ENCODE peak calls at places on chromosomes 7 and 10, in nine cellular contexts. X, V, F, S, U, B, L, Z and K are unnamed samples. For H3K4me1 and H3K9me3, the result is how much of the 10 kb centered on the place peaks cover.

GRCh38 chr7:139915301-139915863 is 86.3 kb downstream of the TBXAS1 start:
- DNase-seq in B (peak), X (no peak), L (peak), V (no peak), F (no peak), S (peak), U (no peak), Z (peak), K (no peak)

GRCh38 chr7:84070770-84071169 is 123.8 kb downstream of the SEMA3A start:
- DNase-seq in S (peak), X (no peak), L (no peak), U (no peak), V (peak), F (no peak), Z (no peak), B (no peak), K (no peak)

GRCh38 chr7:112238852-112239610 is 32.5 kb downstream of the ZNF277 start:
- DNase-seq in B (peak), L (peak), X (no peak), S (peak), U (no peak), V (peak), Z (no peak), F (no peak), K (no peak)

GRCh38 chr7:77743518-77743917 is 47.3 kb downstream of the RSBN1L start:
- DNase-seq in U (no peak), L (no peak), S (no peak), F (no peak), V (no peak), Z (no peak), X (no peak), B (no peak), K (no peak)

GRCh38 chr7:11319491-11320274 is 346.0 kb downstream of the PHF14 start:
- DNase-seq in B (peak), F (no peak), L (peak), X (no peak), Z (no peak), S (peak), U (no peak), V (no peak), K (no peak)

GRCh38 chr10:72243822-72244437 is 27.9 kb upstream of the ASCC1 start:
- DNase-seq in Z (no peak), X (peak), L (peak), F (no peak), S (peak), B (peak), V (no peak), U (no peak), K (peak)

GRCh38 chr7:49638166-49638565 is 135.3 kb upstream of the VWC2 start:
- DNase-seq in L (no peak), X (no peak), S (no peak), Z (no peak), V (no peak), F (no peak), B (no peak), U (no peak), K (no peak)

GRCh38 chr7:100867040-100867795 is at the start of gene TRIP6:
- DNase-seq in F (peak), B (peak), Z (peak), X (peak), S (peak), U (peak), V (no peak), L (peak), K (peak)

GRCh38 chr7:75621124-75621523 is 117.6 kb downstream of the HIP1 start:
- DNase-seq in X (no peak), U (no peak), B (no peak), Z (no peak), L (no peak), V (no peak), S (no peak), F (no peak), K (peak)

GRCh38 chr7:1987084-1987535 is 245.6 kb downstream of the MAD1L1 start:
- DNase-seq in V (no peak), B (no peak), L (no peak), Z (no peak), X (peak), U (no peak), S (no peak), F (no peak), K (no peak)

GRCh38 chr7:44615149-44615611 is 8.8 kb downstream of the OGDH start:
- DNase-seq in Z (no peak), B (peak), X (peak), S (no peak), L (peak), F (no peak), U (no peak), V (peak), K (peak)

GRCh38 chr10:120098242-120098930 is 205.9 kb downstream of the SEC23IP start:
- DNase-seq in V (no peak), S (no peak), U (no peak), B (no peak), Z (no peak), X (no peak), F (no peak), L (no peak), K (no peak)

GRCh38 chr10:120108941-120109340 is 216.4 kb downstream of the SEC23IP start:
- DNase-seq in U (peak), Z (no peak), B (no peak), L (no peak), X (no peak), S (no peak), F (no peak), V (no peak), K (no peak)

DNA sequence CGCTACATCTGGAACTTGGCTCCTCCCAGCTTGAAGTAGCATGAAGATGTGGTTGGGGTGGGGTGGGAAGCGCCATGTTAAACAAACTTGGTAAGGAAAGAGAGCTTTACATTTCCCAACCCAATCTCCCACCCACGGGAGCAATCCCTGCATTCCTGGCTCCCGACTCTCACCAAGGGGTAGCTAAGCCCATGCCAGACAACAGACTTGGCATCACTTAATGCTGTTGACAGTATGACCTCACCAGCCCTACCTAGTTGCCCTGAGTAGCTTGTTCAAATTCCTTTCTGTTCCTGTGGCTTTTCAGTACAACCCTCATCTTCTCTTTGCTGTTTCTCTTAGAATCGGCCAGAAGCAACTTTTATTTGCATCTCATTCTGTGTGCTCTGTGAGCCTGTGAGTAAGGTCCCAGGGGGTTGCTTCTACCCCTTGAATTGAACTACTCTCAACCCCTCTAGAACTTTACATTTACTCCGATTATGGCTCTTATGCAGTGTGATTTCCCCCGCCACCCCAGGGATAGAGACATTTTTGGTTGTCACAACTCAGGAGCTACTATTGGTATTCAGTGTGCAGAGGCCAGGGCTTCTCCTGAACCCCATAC is 211.5 kb downstream of the SEC23IP start:
- DNase-seq in U (no peak), V (no peak), X (no peak), F (no peak), L (no peak), S (peak), B (no peak), Z (no peak), K (no peak)
- H3K4me1 ChIP-seq in U (under half), V (under half), X (under half), F (under half), L (under half), S (under half), B (under half), Z (under half), K (under half)

DNA sequence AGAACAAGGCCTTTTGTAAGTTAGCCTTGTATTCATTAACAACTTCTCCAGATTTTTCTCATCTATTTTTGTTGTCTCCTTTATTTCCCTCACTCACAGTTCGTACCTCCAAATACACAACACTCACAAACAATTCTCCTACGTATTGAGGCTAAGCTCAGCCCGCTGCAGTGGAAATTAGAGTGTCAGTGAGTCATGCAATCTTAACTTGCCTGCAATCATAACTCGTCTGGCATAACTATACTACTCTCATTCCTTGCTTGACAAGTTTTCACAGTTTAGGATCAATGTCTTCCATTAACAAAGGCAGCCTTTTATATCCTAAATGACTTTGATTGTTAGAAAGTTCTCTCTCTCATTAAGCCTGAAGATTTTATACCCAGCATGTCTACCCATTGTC is 23.8 kb downstream of the TMEM196 start:
- DNase-seq in F (no peak), S (peak), V (no peak), L (peak), U (no peak), X (no peak), Z (no peak), B (peak), K (no peak)
- H3K9me3 ChIP-seq in F (under half), S (under half), V (under half), L (under half), U (under half), X (under half), Z (under half), B (under half), K (under half)

GRCh38 chr7:70634610-70635068 is 497.3 kb upstream of the GALNT17 start:
- DNase-seq in U (no peak), S (no peak), F (no peak), X (no peak), B (peak), Z (no peak), L (peak), V (no peak), K (no peak)

GRCh38 chr7:70630647-70631457 is 501.1 kb upstream of the GALNT17 start:
- DNase-seq in F (no peak), V (no peak), Z (peak), S (no peak), X (no peak), L (peak), U (peak), B (peak), K (no peak)

GRCh38 chr7:70631732-70632131 is 500.2 kb upstream of the GALNT17 start:
- DNase-seq in S (no peak), U (peak), X (no peak), L (no peak), Z (no peak), F (no peak), B (no peak), V (no peak), K (no peak)

GRCh38 chr7:70634071-70634470 is 497.9 kb upstream of the GALNT17 start:
- DNase-seq in F (no peak), L (no peak), X (no peak), V (no peak), Z (no peak), S (no peak), U (no peak), B (no peak), K (no peak)

GRCh38 chr7:70632400-70632799 is 499.5 kb upstream of the GALNT17 start:
- DNase-seq in U (no peak), L (no peak), F (no peak), Z (no peak), B (no peak), X (no peak), S (no peak), V (no peak), K (no peak)
- H3K4me1 ChIP-seq in U (under half), L (under half), F (under half), Z (under half), B (under half), X (under half), S (under half), V (under half), K (under half)

GRCh38 chr10:43236176-43236850 is 30.6 kb downstream of the RASGEF1A start:
- DNase-seq in B (no peak), U (no peak), Z (peak), X (peak), L (no peak), S (no peak), F (no peak), V (no peak), K (peak)
- H3K9me3 ChIP-seq in B (under half), U (under half), Z (under half), X (under half), L (under half), S (under half), F (under half), V (under half), K (under half)

DNA sequence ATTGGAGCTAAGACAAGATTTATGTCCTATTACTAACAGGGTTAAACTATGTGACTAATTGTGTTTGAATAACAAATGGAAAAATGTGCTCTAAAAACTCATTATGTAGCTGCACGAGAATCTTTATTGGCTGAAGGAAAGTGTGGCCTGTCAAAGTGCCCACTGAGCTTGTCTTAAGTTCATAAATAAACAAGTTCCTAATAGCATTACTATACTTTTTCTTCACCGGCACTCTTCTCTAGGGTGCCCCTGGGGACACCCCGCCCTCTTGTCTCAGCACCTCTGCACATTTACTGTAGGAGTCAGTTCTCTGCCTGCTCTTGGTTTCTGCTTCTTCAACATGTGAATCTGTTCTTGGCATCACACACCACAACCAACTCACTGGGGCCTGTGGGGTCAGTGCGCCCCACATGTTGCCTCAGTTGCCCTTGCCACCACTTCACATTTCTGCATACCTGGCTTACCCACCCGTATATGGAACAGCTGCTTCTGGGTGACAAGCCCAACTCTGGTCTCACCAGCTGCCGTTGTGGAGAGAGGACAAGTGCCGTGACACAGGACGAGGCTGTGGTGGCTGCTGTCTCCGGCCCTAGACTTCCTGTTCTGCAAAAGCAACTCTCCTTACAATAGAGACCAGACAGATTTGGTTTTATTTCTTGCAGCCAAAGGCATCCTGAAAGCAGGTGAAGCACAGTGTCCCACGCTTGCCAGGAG is 96.3 kb upstream of the DDC start:
- DNase-seq in B (no peak), X (no peak), V (no peak), L (no peak), Z (peak), U (no peak), S (no peak), F (no peak), K (no peak)
- H3K4me1 ChIP-seq in B (under half), X (under half), V (under half), L (under half), Z (under half), U (under half), S (under half), F (under half), K (under half)

DNA sequence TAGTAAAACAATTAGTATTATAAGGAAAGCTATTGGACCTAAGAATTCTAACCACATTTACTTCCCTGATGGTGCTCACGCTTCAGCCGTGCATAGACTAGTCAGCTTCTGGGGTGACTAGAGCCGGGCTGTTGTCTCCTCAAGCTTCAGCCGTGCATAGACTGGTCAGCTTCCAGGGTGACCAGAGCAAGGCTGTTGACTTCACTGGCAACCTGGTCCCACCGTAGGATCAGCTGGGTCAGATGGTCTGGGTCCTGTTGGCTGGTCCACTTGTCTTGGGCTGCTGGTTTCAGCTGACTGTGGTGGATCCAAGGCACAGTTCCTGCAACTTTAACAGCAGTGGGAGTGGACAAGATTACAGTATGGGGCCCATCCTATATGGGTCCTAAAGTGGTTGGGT is 99.4 kb downstream of the TRIM24 start:
- DNase-seq in B (no peak), L (no peak), Z (no peak), U (no peak), X (no peak), F (no peak), S (no peak), V (no peak), K (no peak)
- H3K9me3 ChIP-seq in B (under half), L (under half), Z (under half), U (under half), X (half or more), F (under half), S (under half), V (under half), K (under half)